ENCODE peak calls at places on chromosomes 1 and 21, in eight cellular contexts. X is A549, H is neural progenitor cell, V is fibroblast of mammary gland, T is heart right ventricle, J is OCI-LY7, K is kidney epithelial cell, A is psoas muscle. O is an unnamed sample.

GRCh38 chr1:17668195-17668594 is 86.9 kb upstream of the ACTL8 start:
- DNase-seq in H (no peak), X (no peak), T (no peak), J (no peak), A (no peak), K (no peak), V (no peak), O (no peak)

GRCh38 chr1:223001653-223002634 is 141.1 kb downstream of the TLR5 start:
- DNase-seq in K (no peak), A (no peak), J (no peak), X (peak; percentile 9), V (peak; percentile 60), H (no peak), T (no peak), O (no peak)

GRCh38 chr1:2014726-2015382 is 4.3 kb upstream of the GABRD start:
- DNase-seq in J (no peak), K (no peak), H (no peak), A (no peak), T (no peak), X (no peak), V (peak; percentile 4), O (no peak)

GRCh38 chr1:68174173-68175113 is 57.9 kb downstream of the WLS start:
- DNase-seq in X (peak; percentile 27), K (peak; percentile 83), J (no peak), V (peak; percentile 95), H (peak; percentile 79), A (peak; percentile 63), T (peak; percentile 78), O (no peak)

GRCh38 chr1:33548721-33549120 is 76.3 kb downstream of the ZSCAN20 start:
- DNase-seq in K (no peak), A (no peak), X (no peak), V (no peak), T (no peak), J (no peak), H (no peak), O (no peak)

GRCh38 chr1:1173793-1174415 is at the start of gene TTLL10:
- DNase-seq in J (no peak), A (peak; percentile 53), T (no peak), V (no peak), H (peak; percentile 69), K (no peak), X (no peak), O (peak; percentile 45)

GRCh38 chr1:58412071-58412580 is 134.4 kb downstream of the OMA1 start:
- DNase-seq in A (no peak), T (no peak), X (no peak), H (no peak), J (no peak), V (peak; percentile 56), K (peak; percentile 35), O (no peak)

GRCh38 chr1:4150262-4150661 is 250.2 kb upstream of the C1orf174 start:
- DNase-seq in T (no peak), J (no peak), K (no peak), X (no peak), A (no peak), V (no peak), H (peak; percentile 49), O (no peak)

GRCh38 chr1:6427445-6428390 is 3.1 kb downstream of the ESPN start:
- DNase-seq in H (peak; percentile 1), X (no peak), A (no peak), T (no peak), V (no peak), K (no peak), J (no peak), O (no peak)

GRCh38 chr21:43318841-43319781 is 107.8 kb downstream of the SIK1 start:
- DNase-seq in H (no peak), T (peak; percentile 75), K (no peak), A (peak; percentile 58), J (peak; percentile 31), V (peak; percentile 78), X (peak; percentile 55), O (peak; percentile 30)

GRCh38 chr1:204077979-204078696 is 5.2 kb downstream of the SOX13 start:
- DNase-seq in J (no peak), X (peak; percentile 17), T (no peak), K (no peak), V (no peak), H (peak; percentile 83), A (no peak), O (no peak)

GRCh38 chr1:205286335-205286950 is 35.1 kb downstream of the NUAK2 start:
- DNase-seq in T (no peak), X (no peak), H (no peak), J (peak; percentile 53), V (peak; percentile 46), K (no peak), A (no peak), O (peak; percentile 84)

GRCh38 chr1:107570768-107571167 is 394.2 kb downstream of the VAV3 start:
- DNase-seq in K (no peak), H (no peak), T (no peak), A (no peak), X (no peak), V (no peak), J (no peak), O (no peak)

GRCh38 chr21:25717491-25718139 is 17.1 kb downstream of the ATP5PF start:
- DNase-seq in V (peak; percentile 44), T (peak; percentile 45), J (no peak), H (no peak), K (no peak), A (no peak), X (peak; percentile 1), O (no peak)

GRCh38 chr1:26187882-26188281 is 2.5 kb upstream of the CATSPER4 start:
- DNase-seq in K (no peak), X (no peak), J (no peak), T (no peak), H (no peak), A (no peak), V (no peak), O (no peak)

GRCh38 chr1:209335090-209335692 is 248.3 kb upstream of the CAMK1G start:
- DNase-seq in V (no peak), X (peak; percentile 39), H (peak; percentile 80), T (no peak), A (no peak), K (no peak), J (peak; percentile 11), O (no peak)

GRCh38 chr21:44572959-44573583 is 458 bp upstream of the KRTAP10-4 start:
- DNase-seq in X (peak; percentile 12), V (no peak), H (no peak), T (no peak), K (no peak), J (no peak), A (no peak), O (no peak)

GRCh38 chr1:234398849-234399381 is 25.7 kb downstream of the COA6 start:
- DNase-seq in H (no peak), T (no peak), J (no peak), K (no peak), X (no peak), V (peak; percentile 68), A (no peak), O (peak; percentile 61)

GRCh38 chr1:234396092-234396491 is 22.8 kb downstream of the COA6 start:
- DNase-seq in V (no peak), T (no peak), J (no peak), A (no peak), X (no peak), K (no peak), H (no peak), O (no peak)

GRCh38 chr1:234396871-234397270 is 23.6 kb downstream of the COA6 start:
- DNase-seq in A (no peak), J (no peak), K (no peak), V (no peak), X (no peak), H (no peak), T (no peak), O (no peak)

GRCh38 chr1:234395297-234395696 is 22.0 kb downstream of the COA6 start:
- DNase-seq in X (no peak), J (no peak), K (no peak), V (no peak), T (no peak), A (no peak), H (no peak), O (no peak)

GRCh38 chr1:234397732-234398131 is 24.5 kb downstream of the COA6 start:
- DNase-seq in X (no peak), A (no peak), V (no peak), J (no peak), H (no peak), K (no peak), T (no peak), O (no peak)
- TF ChIP-seq CTCF in X (no peak), A (no peak), V (no peak), J (no peak), H (no peak), K (no peak), T (no peak), O (no peak)

GRCh38 chr1:91699339-91699970 is 186.5 kb downstream of the TGFBR3 start:
- DNase-seq in V (peak; percentile 97), X (no peak), K (no peak), T (peak; percentile 48), H (no peak), A (no peak), J (no peak), O (no peak)
- H3K4me3 ChIP-seq in V (no peak overlapping the region), X (no peak overlapping the region), K (no peak overlapping the region), T (no peak overlapping the region), H (no peak overlapping the region), A (no peak overlapping the region), J (no peak overlapping the region), O (no peak overlapping the region)

GRCh38 chr1:154183045-154183968 is 8.6 kb downstream of the TPM3 start:
- DNase-seq in X (peak; percentile 99), V (peak; percentile 92), A (peak; percentile 97), H (peak; percentile 99), T (peak; percentile 96), K (peak; percentile 90), J (peak; percentile 94), O (peak; percentile 93)
- TF ChIP-seq CTCF in X (no peak), V (no peak), A (no peak), H (no peak), T (no peak), K (no peak), J (no peak), O (no peak)

GRCh38 chr21:21559285-21560045 is 561.3 kb downstream of the NCAM2 start:
- DNase-seq in A (no peak), T (no peak), J (no peak), H (no peak), X (no peak), V (no peak), K (no peak), O (no peak)
- H3K4me3 ChIP-seq in A (no peak overlapping the region), T (no peak overlapping the region), J (no peak overlapping the region), H (no peak overlapping the region), X (no peak overlapping the region), V (no peak overlapping the region), K (no peak overlapping the region), O (no peak overlapping the region)

O was measured in GM06990.